ENCODE peak calls at places on chromosome 21, in eight cellular contexts. R is CD4-positive, alpha-beta memory T cell; M is pancreas; J is glutamatergic neuron; Y is activated CD4-positive, CD25-positive, alpha-beta regulatory T cell; B is activated T-helper 1 cell treated with anti-CD3 and anti-CD28 coated beads, Interleukin-2, amount 50 U/mL, for 16 hours; X is left colon; S is activated CD8-positive, alpha-beta memory T cell treated with anti-CD3 and anti-CD28 coated beads, Interleukin-2, amount 50 U/mL, for 48 hours. I is an unnamed sample.

GRCh38 chr21:46095106-46095719 is 2.7 kb upstream of the COL6A2 start:
- DNase-seq in X (peak), J (no peak), B (no peak), S (peak), M (peak), R (no peak), Y (no peak), I (no peak)

GRCh38 chr21:38669186-38669585 is 136.5 kb upstream of the ETS2 start:
- DNase-seq in M (no peak), R (no peak), B (no peak), X (no peak), Y (no peak), J (no peak), S (no peak), I (no peak)

GRCh38 chr21:46120301-46121285 is 22.7 kb downstream of the COL6A2 start:
- DNase-seq in M (no peak), Y (no peak), S (peak), R (no peak), X (peak), J (peak), B (no peak), I (no peak)

GRCh38 chr21:36297938-36298572 is 21.9 kb upstream of the MORC3 start:
- DNase-seq in M (no peak), Y (peak), S (peak), J (no peak), X (peak), R (peak), B (peak), I (peak)

GRCh38 chr21:40445349-40445921 is 401.5 kb downstream of the DSCAM start:
- DNase-seq in R (no peak), J (no peak), B (no peak), X (no peak), Y (no peak), S (no peak), M (no peak), I (no peak)

GRCh38 chr21:44886113-44887075 is 12.9 kb upstream of the PTTG1IP start:
- DNase-seq in M (no peak), S (no peak), Y (no peak), X (no peak), J (peak), B (no peak), R (no peak), I (no peak)

GRCh38 chr21:35239811-35240219 is 190.7 kb upstream of the RUNX1 start:
- DNase-seq in S (no peak), Y (no peak), R (no peak), B (no peak), M (no peak), X (no peak), J (peak), I (no peak)

GRCh38 chr21:45592626-45593134 is 50.4 kb upstream of the SLC19A1 start:
- DNase-seq in J (no peak), Y (no peak), B (no peak), X (no peak), M (no peak), R (no peak), S (no peak), I (no peak)

GRCh38 chr21:15066231-15066577 is 1.4 kb upstream of the NRIP1 start:
- DNase-seq in J (no peak), M (no peak), Y (no peak), B (no peak), S (no peak), X (no peak), R (no peak), I (no peak)

GRCh38 chr21:41689289-41689583 is 77.6 kb downstream of the RIPK4 start:
- DNase-seq in R (no peak), B (no peak), J (no peak), S (no peak), M (no peak), Y (no peak), X (no peak), I (no peak)

GRCh38 chr21:29152936-29153335 is 22.5 kb downstream of the MAP3K7CL start:
- DNase-seq in Y (no peak), X (no peak), R (no peak), S (no peak), M (no peak), J (no peak), B (no peak), I (no peak)

GRCh38 chr21:46055863-46056281 is 42.0 kb upstream of the COL6A2 start:
- DNase-seq in R (no peak), J (no peak), X (no peak), M (no peak), Y (no peak), S (no peak), B (no peak), I (no peak)

GRCh38 chr21:15797577-15798363 is 68.0 kb downstream of the USP25 start:
- DNase-seq in Y (no peak), R (no peak), S (no peak), M (no peak), B (no peak), X (no peak), J (no peak), I (no peak)

GRCh38 chr21:44869860-44870747 is 3.4 kb downstream of the PTTG1IP start:
- DNase-seq in B (no peak), M (peak), S (no peak), R (peak), J (no peak), Y (no peak), X (no peak), I (no peak)

GRCh38 chr21:33069645-33069993 is 322 bp upstream of the OLIG1 start:
- DNase-seq in B (no peak), S (no peak), X (no peak), Y (no peak), J (no peak), R (no peak), M (no peak), I (no peak)

GRCh38 chr21:36310016-36310415 is 10.0 kb upstream of the MORC3 start:
- DNase-seq in Y (no peak), J (no peak), X (no peak), M (no peak), R (no peak), S (no peak), B (no peak), I (no peak)

GRCh38 chr21:38269567-38269917 is 12.8 kb downstream of the KCNJ15 start:
- DNase-seq in M (no peak), S (no peak), B (no peak), J (no peak), X (no peak), R (no peak), Y (no peak), I (no peak)

GRCh38 chr21:42679982-42680330 is 26.5 kb downstream of the PDE9A start:
- DNase-seq in R (no peak), B (no peak), X (no peak), S (no peak), M (no peak), J (no peak), Y (no peak), I (no peak)

GRCh38 chr21:45208627-45208951 is 79.1 kb downstream of the POFUT2 start:
- DNase-seq in M (no peak), S (no peak), J (no peak), Y (no peak), R (no peak), B (no peak), X (no peak), I (no peak)

GRCh38 chr21:38308010-38308784 is 51.4 kb downstream of the KCNJ15 start:
- DNase-seq in B (no peak), R (no peak), M (no peak), X (no peak), S (no peak), Y (no peak), J (no peak), I (no peak)

GRCh38 chr21:42526379-42526727 is 12.7 kb downstream of the SLC37A1 start:
- DNase-seq in R (no peak), M (peak), X (peak), S (peak), B (no peak), Y (no peak), J (no peak), I (no peak)

GRCh38 chr21:26169611-26170470 is 729 bp downstream of the APP start:
- DNase-seq in J (peak), B (peak), M (peak), X (peak), Y (peak), R (peak), S (peak), I (peak)

GRCh38 chr21:30194701-30195299 is 21.1 kb downstream of the CLDN8 start:
- DNase-seq in R (no peak), J (no peak), S (no peak), Y (no peak), B (no peak), X (no peak), M (no peak), I (no peak)

GRCh38 chr21:41579692-41580091 is 71.7 kb upstream of the TMPRSS2 start:
- DNase-seq in Y (no peak), J (no peak), B (no peak), R (no peak), X (peak), M (no peak), S (no peak), I (no peak)

GRCh38 chr21:15221799-15222386 is 157.1 kb upstream of the NRIP1 start:
- DNase-seq in J (peak), M (peak), X (no peak), Y (no peak), B (no peak), R (no peak), S (no peak), I (no peak)